ENCODE peak calls at places on chromosomes 11 and 22, in six cellular contexts. One of them, this sample, is unnamed. For H3K36me3, the result is how much of the 10 kb centered on the place peaks cover.

GRCh38 chr11:105046898-105047579 is 1.9 kb upstream of the CARD16 start:
- DNase-seq in pancreas: no peak
- DNase-seq in IMR-90: peak
- DNase-seq in CD4-positive, alpha-beta memory T cell: no peak
- DNase-seq in adrenal gland: no peak
- DNase-seq in MM.1S: no peak
- DNase-seq in this sample: peak

GRCh38 chr11:70535191-70535971 is 137.1 kb downstream of the CTTN start:
- DNase-seq in pancreas: no peak
- DNase-seq in IMR-90: no peak
- DNase-seq in CD4-positive, alpha-beta memory T cell: no peak
- DNase-seq in adrenal gland: no peak
- DNase-seq in MM.1S: no peak
- DNase-seq in this sample: no peak

GRCh38 chr22:50505776-50506610 is 1.5 kb downstream of the LMF2 start:
- DNase-seq in pancreas: peak
- DNase-seq in IMR-90: no peak
- DNase-seq in CD4-positive, alpha-beta memory T cell: no peak
- DNase-seq in adrenal gland: no peak
- DNase-seq in MM.1S: no peak
- DNase-seq in this sample: no peak

GRCh38 chr11:115275045-115275444 is 229.2 kb downstream of the CADM1 start:
- DNase-seq in pancreas: no peak
- DNase-seq in IMR-90: no peak
- DNase-seq in CD4-positive, alpha-beta memory T cell: no peak
- DNase-seq in adrenal gland: no peak
- DNase-seq in MM.1S: no peak
- DNase-seq in this sample: no peak

GRCh38 chr11:90134420-90135003 is at the start of gene NAALAD2:
- DNase-seq in pancreas: peak
- DNase-seq in IMR-90: peak
- DNase-seq in CD4-positive, alpha-beta memory T cell: no peak
- DNase-seq in adrenal gland: peak
- DNase-seq in MM.1S: peak
- DNase-seq in this sample: peak

GRCh38 chr11:70085815-70086769 is 8.0 kb downstream of the ANO1 start:
- DNase-seq in pancreas: peak
- DNase-seq in IMR-90: peak
- DNase-seq in CD4-positive, alpha-beta memory T cell: no peak
- DNase-seq in adrenal gland: no peak
- DNase-seq in MM.1S: no peak
- DNase-seq in this sample: no peak

GRCh38 chr11:27642954-27643353 is 57.3 kb downstream of the BDNF start:
- DNase-seq in pancreas: no peak
- DNase-seq in IMR-90: no peak
- DNase-seq in CD4-positive, alpha-beta memory T cell: no peak
- DNase-seq in adrenal gland: no peak
- DNase-seq in MM.1S: no peak
- DNase-seq in this sample: no peak

GRCh38 chr11:76510060-76511047 is 65.5 kb downstream of the EMSY start:
- DNase-seq in pancreas: no peak
- DNase-seq in IMR-90: peak
- DNase-seq in CD4-positive, alpha-beta memory T cell: no peak
- DNase-seq in adrenal gland: no peak
- DNase-seq in MM.1S: no peak
- DNase-seq in this sample: peak

GRCh38 chr22:20741634-20742581 is 32.0 kb upstream of the SERPIND1 start:
- DNase-seq in pancreas: peak
- DNase-seq in IMR-90: peak
- DNase-seq in CD4-positive, alpha-beta memory T cell: peak
- DNase-seq in adrenal gland: no peak
- DNase-seq in MM.1S: peak
- DNase-seq in this sample: peak

GRCh38 chr11:82864268-82864667 is 36.0 kb downstream of the PRCP start:
- DNase-seq in pancreas: peak
- DNase-seq in IMR-90: peak
- DNase-seq in CD4-positive, alpha-beta memory T cell: peak
- DNase-seq in adrenal gland: peak
- DNase-seq in MM.1S: peak
- DNase-seq in this sample: peak

GRCh38 chr11:72227316-72228228 is 3.0 kb downstream of the INPPL1 start:
- DNase-seq in pancreas: no peak
- DNase-seq in IMR-90: peak
- DNase-seq in CD4-positive, alpha-beta memory T cell: no peak
- DNase-seq in adrenal gland: no peak
- DNase-seq in MM.1S: no peak
- DNase-seq in this sample: no peak

GRCh38 chr11:72643547-72643946 is 30.7 kb downstream of the PDE2A start:
- DNase-seq in pancreas: no peak
- DNase-seq in IMR-90: no peak
- DNase-seq in CD4-positive, alpha-beta memory T cell: no peak
- DNase-seq in adrenal gland: peak
- DNase-seq in MM.1S: no peak
- DNase-seq in this sample: peak

GRCh38 chr11:107018902-107019493 is 722 bp upstream of the GUCY1A2 start:
- DNase-seq in pancreas: peak
- DNase-seq in IMR-90: peak
- DNase-seq in CD4-positive, alpha-beta memory T cell: no peak
- DNase-seq in adrenal gland: peak
- DNase-seq in MM.1S: no peak
- DNase-seq in this sample: peak

GRCh38 chr11:13009921-13010736 is 1.0 kb downstream of the RASSF10 start:
- DNase-seq in pancreas: peak
- DNase-seq in IMR-90: peak
- DNase-seq in CD4-positive, alpha-beta memory T cell: no peak
- DNase-seq in adrenal gland: no peak
- DNase-seq in MM.1S: no peak
- DNase-seq in this sample: no peak

GRCh38 chr22:21791635-21792625 is 56.3 kb upstream of the YPEL1 start:
- DNase-seq in pancreas: no peak
- DNase-seq in IMR-90: peak
- DNase-seq in CD4-positive, alpha-beta memory T cell: no peak
- DNase-seq in adrenal gland: no peak
- DNase-seq in MM.1S: no peak
- DNase-seq in this sample: peak

GRCh38 chr22:21796231-21796630 is 60.6 kb upstream of the YPEL1 start:
- DNase-seq in pancreas: no peak
- DNase-seq in IMR-90: no peak
- DNase-seq in CD4-positive, alpha-beta memory T cell: no peak
- DNase-seq in adrenal gland: no peak
- DNase-seq in MM.1S: no peak
- DNase-seq in this sample: no peak

DNA sequence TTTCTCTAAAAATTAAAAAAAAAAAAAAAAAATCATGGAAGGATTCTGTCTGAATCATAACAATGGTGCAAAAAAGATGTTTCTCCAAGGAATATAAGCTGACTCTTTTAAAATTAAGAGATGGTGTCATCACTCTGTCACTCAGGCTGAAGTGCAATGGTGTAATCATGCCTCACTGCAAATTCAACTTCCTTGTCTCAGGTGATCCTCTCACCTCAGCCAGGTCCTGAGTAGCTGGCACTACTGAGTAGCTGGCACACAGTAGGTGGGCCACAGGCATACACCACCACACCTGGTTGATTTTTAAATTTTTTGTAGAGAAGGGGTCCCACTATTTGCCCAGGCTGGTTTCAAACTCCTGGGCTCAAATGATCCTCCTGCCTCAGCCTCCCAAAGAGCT is 54.8 kb upstream of the YPEL1 start:
- DNase-seq in pancreas: no peak
- DNase-seq in IMR-90: no peak
- DNase-seq in CD4-positive, alpha-beta memory T cell: no peak
- DNase-seq in adrenal gland: no peak
- DNase-seq in MM.1S: no peak
- DNase-seq in this sample: no peak
- H3K36me3 ChIP-seq in pancreas: under half
- H3K36me3 ChIP-seq in IMR-90: under half
- H3K36me3 ChIP-seq in CD4-positive, alpha-beta memory T cell: under half
- H3K36me3 ChIP-seq in adrenal gland: under half
- H3K36me3 ChIP-seq in MM.1S: under half
- H3K36me3 ChIP-seq in this sample: half or more

GRCh38 chr11:65415499-65416340 is 6.9 kb upstream of the NEAT1 start:
- DNase-seq in pancreas: no peak
- DNase-seq in IMR-90: no peak
- DNase-seq in CD4-positive, alpha-beta memory T cell: no peak
- DNase-seq in adrenal gland: no peak
- DNase-seq in MM.1S: no peak
- DNase-seq in this sample: no peak
- H3K4me3 ChIP-seq in pancreas: no peak
- H3K4me3 ChIP-seq in IMR-90: peak
- H3K4me3 ChIP-seq in CD4-positive, alpha-beta memory T cell: no peak
- H3K4me3 ChIP-seq in adrenal gland: no peak
- H3K4me3 ChIP-seq in MM.1S: peak
- H3K4me3 ChIP-seq in this sample: peak

DNA sequence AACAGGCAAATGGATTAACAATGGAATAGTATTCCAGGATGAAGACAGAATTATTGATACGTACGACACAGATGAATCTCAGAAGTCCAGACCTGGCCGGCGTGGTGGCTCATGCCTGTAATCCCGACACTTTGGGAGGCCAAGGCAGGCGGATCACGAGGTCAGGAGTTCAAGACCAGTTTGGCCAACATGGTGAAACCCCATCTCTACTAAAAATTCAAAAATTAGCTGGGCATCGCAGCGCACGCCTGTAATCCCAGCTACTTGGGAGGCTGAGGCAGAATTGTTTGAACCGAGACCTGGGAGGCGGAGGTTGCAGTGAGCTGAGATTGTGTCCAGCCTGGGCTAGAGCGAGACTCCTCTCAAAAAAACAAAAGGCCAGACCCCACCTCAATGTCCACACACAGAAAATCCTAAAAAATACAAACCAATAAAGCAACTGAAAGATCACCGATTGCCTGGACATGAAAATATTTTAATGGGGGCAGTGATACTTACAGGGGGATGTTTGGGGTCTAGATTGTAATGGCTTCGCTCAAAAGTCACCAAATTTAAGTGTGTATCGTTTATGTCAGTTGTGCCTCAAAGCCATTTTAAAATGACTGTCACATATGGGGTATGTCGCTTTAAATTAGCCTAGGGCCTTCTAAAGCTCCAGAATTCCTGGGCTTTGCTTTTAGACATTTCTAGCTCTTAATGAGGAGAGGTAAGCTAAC is 3.8 kb downstream of the RPS25 start:
- DNase-seq in pancreas: no peak
- DNase-seq in IMR-90: no peak
- DNase-seq in CD4-positive, alpha-beta memory T cell: no peak
- DNase-seq in adrenal gland: no peak
- DNase-seq in MM.1S: no peak
- DNase-seq in this sample: no peak
- H3K36me3 ChIP-seq in pancreas: under half
- H3K36me3 ChIP-seq in IMR-90: under half
- H3K36me3 ChIP-seq in CD4-positive, alpha-beta memory T cell: under half
- H3K36me3 ChIP-seq in adrenal gland: half or more
- H3K36me3 ChIP-seq in MM.1S: under half
- H3K36me3 ChIP-seq in this sample: under half

GRCh38 chr11:64607381-64608259 is 16.6 kb downstream of the SLC22A12 start:
- DNase-seq in pancreas: no peak
- DNase-seq in IMR-90: peak
- DNase-seq in CD4-positive, alpha-beta memory T cell: no peak
- DNase-seq in adrenal gland: no peak
- DNase-seq in MM.1S: no peak
- DNase-seq in this sample: no peak
- H3K4me3 ChIP-seq in pancreas: no peak
- H3K4me3 ChIP-seq in IMR-90: no peak
- H3K4me3 ChIP-seq in CD4-positive, alpha-beta memory T cell: no peak
- H3K4me3 ChIP-seq in adrenal gland: no peak
- H3K4me3 ChIP-seq in MM.1S: no peak
- H3K4me3 ChIP-seq in this sample: no peak

GRCh38 chr11:119052163-119052814 is 4.7 kb downstream of the HYOU1 start:
- DNase-seq in pancreas: no peak
- DNase-seq in IMR-90: no peak
- DNase-seq in CD4-positive, alpha-beta memory T cell: no peak
- DNase-seq in adrenal gland: no peak
- DNase-seq in MM.1S: no peak
- DNase-seq in this sample: no peak
- H3K36me3 ChIP-seq in pancreas: half or more
- H3K36me3 ChIP-seq in IMR-90: half or more
- H3K36me3 ChIP-seq in CD4-positive, alpha-beta memory T cell: half or more
- H3K36me3 ChIP-seq in adrenal gland: half or more
- H3K36me3 ChIP-seq in MM.1S: under half
- H3K36me3 ChIP-seq in this sample: half or more

GRCh38 chr22:45319319-45319675 is 9.6 kb downstream of the FAM118A start:
- DNase-seq in pancreas: no peak
- DNase-seq in IMR-90: peak
- DNase-seq in CD4-positive, alpha-beta memory T cell: no peak
- DNase-seq in adrenal gland: no peak
- DNase-seq in MM.1S: no peak
- DNase-seq in this sample: peak
- H3K4me3 ChIP-seq in pancreas: no peak
- H3K4me3 ChIP-seq in IMR-90: no peak
- H3K4me3 ChIP-seq in CD4-positive, alpha-beta memory T cell: peak
- H3K4me3 ChIP-seq in adrenal gland: no peak
- H3K4me3 ChIP-seq in MM.1S: no peak
- H3K4me3 ChIP-seq in this sample: no peak

GRCh38 chr22:19386248-19386647 is 45.3 kb downstream of the HIRA start:
- DNase-seq in pancreas: no peak
- DNase-seq in IMR-90: no peak
- DNase-seq in CD4-positive, alpha-beta memory T cell: no peak
- DNase-seq in adrenal gland: no peak
- DNase-seq in MM.1S: no peak
- DNase-seq in this sample: no peak
- H3K36me3 ChIP-seq in pancreas: under half
- H3K36me3 ChIP-seq in IMR-90: half or more
- H3K36me3 ChIP-seq in CD4-positive, alpha-beta memory T cell: half or more
- H3K36me3 ChIP-seq in adrenal gland: half or more
- H3K36me3 ChIP-seq in MM.1S: under half
- H3K36me3 ChIP-seq in this sample: half or more

GRCh38 chr11:59144579-59145345 is 2.1 kb downstream of the FAM111A start:
- DNase-seq in pancreas: peak
- DNase-seq in IMR-90: peak
- DNase-seq in CD4-positive, alpha-beta memory T cell: peak
- DNase-seq in adrenal gland: peak
- DNase-seq in MM.1S: peak
- DNase-seq in this sample: peak
- H3K4me3 ChIP-seq in pancreas: peak
- H3K4me3 ChIP-seq in IMR-90: peak
- H3K4me3 ChIP-seq in CD4-positive, alpha-beta memory T cell: peak
- H3K4me3 ChIP-seq in adrenal gland: peak
- H3K4me3 ChIP-seq in MM.1S: peak
- H3K4me3 ChIP-seq in this sample: peak

DNA sequence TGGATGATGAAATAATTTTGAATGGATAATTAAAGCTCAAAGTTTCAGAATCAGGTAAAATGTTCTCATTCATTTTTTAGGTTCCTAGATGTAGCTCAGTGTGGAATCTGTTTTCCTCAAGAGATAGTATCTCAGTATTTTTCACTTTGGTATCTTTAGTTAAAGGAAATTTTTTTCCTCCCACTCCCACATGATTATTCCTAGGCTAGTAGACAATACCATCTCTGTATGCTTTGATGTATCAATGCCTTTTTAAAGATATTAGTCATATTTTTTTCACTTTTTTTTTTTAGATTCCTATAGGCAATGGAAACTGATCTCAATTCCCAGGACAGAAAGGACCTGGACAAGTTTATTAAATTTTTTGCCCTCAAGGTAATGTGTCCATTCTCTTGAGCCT is 26.6 kb downstream of the ATG13 start:
- DNase-seq in pancreas: no peak
- DNase-seq in IMR-90: no peak
- DNase-seq in CD4-positive, alpha-beta memory T cell: no peak
- DNase-seq in adrenal gland: no peak
- DNase-seq in MM.1S: no peak
- DNase-seq in this sample: no peak
- H3K36me3 ChIP-seq in pancreas: under half
- H3K36me3 ChIP-seq in IMR-90: under half
- H3K36me3 ChIP-seq in CD4-positive, alpha-beta memory T cell: under half
- H3K36me3 ChIP-seq in adrenal gland: under half
- H3K36me3 ChIP-seq in MM.1S: under half
- H3K36me3 ChIP-seq in this sample: under half